ENCODE peak calls at places on chromosomes 13 and 19, in five cellular contexts. H is cerebellar nuclear complex; L is stimulated activated CD4-positive, alpha-beta T cell treated with anti-CD3 and anti-CD28 coated beads, Interleukin-4, amount 100 ng/mL, for 1 hour; Q is activated CD4-positive, alpha-beta T cell treated with anti-CD3 and anti-CD28 coated beads, Interleukin-2, amount 50 U/mL, for 1 hour; T is thoracic aorta. K is an unnamed sample.

GRCh38 chr13:79128158-79128557 is 277.9 kb downstream of the RBM26 start:
- DNase-seq in H (no peak), L (no peak), Q (no peak), T (no peak), K (no peak)

GRCh38 chr19:4064073-4064550 is 2.6 kb downstream of the ZBTB7A start:
- DNase-seq in H (no peak), L (no peak), Q (no peak), T (no peak), K (no peak)

GRCh38 chr13:101946411-101946810 is 455.4 kb downstream of the FGF14 start:
- DNase-seq in H (no peak), L (no peak), Q (no peak), T (no peak), K (no peak)

GRCh38 chr19:12722566-12723382 is 958 bp downstream of the TNPO2 start:
- DNase-seq in H (peak), L (peak), Q (peak), T (peak), K (peak)

GRCh38 chr13:75838366-75839017 is 202.4 kb downstream of the LMO7 start:
- DNase-seq in H (no peak), L (no peak), Q (no peak), T (no peak), K (no peak)

GRCh38 chr19:21694171-21694906 is 73.0 kb downstream of the ZNF100 start:
- DNase-seq in H (no peak), L (no peak), Q (no peak), T (no peak), K (no peak)

GRCh38 chr13:91158015-91158390 is 189.5 kb upstream of the MIR17HG start:
- DNase-seq in H (no peak), L (no peak), Q (no peak), T (no peak), K (no peak)

GRCh38 chr13:52085416-52085815 is 43.5 kb downstream of the NEK5 start:
- DNase-seq in H (no peak), L (no peak), Q (no peak), T (no peak), K (no peak)

GRCh38 chr13:91747164-91747563 is 348.7 kb downstream of the GPC5 start:
- DNase-seq in H (no peak), L (no peak), Q (no peak), T (no peak), K (no peak)

GRCh38 chr13:84446972-84447700 is 564.9 kb upstream of the SLITRK1 start:
- DNase-seq in H (no peak), L (no peak), Q (no peak), T (no peak), K (no peak)

GRCh38 chr19:1401138-1401888 is at the start of gene GAMT:
- DNase-seq in H (no peak), L (peak), Q (peak), T (no peak), K (no peak)

GRCh38 chr13:27006519-27007161 is 165.0 kb downstream of the USP12 start:
- DNase-seq in H (no peak), L (no peak), Q (no peak), T (no peak), K (peak)

GRCh38 chr13:38735655-38736440 is 49.0 kb downstream of the FREM2 start:
- DNase-seq in H (no peak), L (no peak), Q (no peak), T (no peak), K (no peak)

GRCh38 chr13:42534785-42535184 is 39.2 kb upstream of the TNFSF11 start:
- DNase-seq in H (no peak), L (no peak), Q (no peak), T (no peak), K (no peak)

GRCh38 chr19:1248454-1249297 is at the start of gene MIDN:
- DNase-seq in H (no peak), L (peak), Q (peak), T (no peak), K (peak)

GRCh38 chr13:98834254-98834960 is 81.9 kb upstream of the SLC15A1 start:
- DNase-seq in H (no peak), L (no peak), Q (no peak), T (no peak), K (no peak)

GRCh38 chr13:22357132-22357531 is 686.3 kb downstream of the FGF9 start:
- DNase-seq in H (no peak), L (no peak), Q (no peak), T (no peak), K (no peak)

GRCh38 chr13:44715287-44716224 is 139.4 kb upstream of the TSC22D1 start:
- DNase-seq in H (no peak), L (no peak), Q (no peak), T (no peak), K (no peak)

GRCh38 chr13:66405908-66406802 is 824.0 kb downstream of the PCDH9 start:
- DNase-seq in H (no peak), L (no peak), Q (no peak), T (no peak), K (no peak)

GRCh38 chr13:110062077-110062776 is 244.7 kb downstream of the COL4A1 start:
- DNase-seq in H (no peak), L (no peak), Q (no peak), T (no peak), K (no peak)

GRCh38 chr13:79837741-79838450 is 356.9 kb downstream of the NDFIP2 start:
- DNase-seq in H (no peak), L (no peak), Q (no peak), T (no peak), K (no peak)

GRCh38 chr13:23087884-23088283 is 92.9 kb upstream of the SGCG start:
- DNase-seq in H (no peak), L (no peak), Q (no peak), T (no peak), K (no peak)

GRCh38 chr19:52391135-52391534 is 6.5 kb upstream of the ZNF528 start:
- DNase-seq in H (no peak), L (no peak), Q (no peak), T (no peak), K (no peak)

GRCh38 chr19:41195675-41196497 is 2.9 kb downstream of the CYP2S1 start:
- DNase-seq in H (no peak), L (no peak), Q (no peak), T (no peak), K (no peak)

GRCh38 chr13:25137624-25137892 is 34.5 kb downstream of the AMER2 start:
- DNase-seq in H (no peak), L (no peak), Q (no peak), T (no peak), K (no peak)

GRCh38 chr19:35395762-35396199 is 24.9 kb downstream of the GPR42 start:
- DNase-seq in H (no peak), L (no peak), Q (no peak), T (no peak), K (no peak)

GRCh38 chr19:41808663-41809566 is 12.5 kb downstream of the CEACAM3 start:
- DNase-seq in H (no peak), L (no peak), Q (no peak), T (no peak), K (no peak)

GRCh38 chr19:14248578-14249011 is 42.6 kb upstream of the ADGRL1 start:
- DNase-seq in H (no peak), L (peak), Q (peak), T (no peak), K (peak)

GRCh38 chr13:67299072-67299635 is 69.0 kb upstream of the PCDH9 start:
- DNase-seq in H (no peak), L (no peak), Q (no peak), T (no peak), K (no peak)

GRCh38 chr19:22610121-22610520 is 24.0 kb upstream of the ZNF492 start:
- DNase-seq in H (no peak), L (no peak), Q (no peak), T (no peak), K (no peak)

GRCh38 chr19:55626350-55626749 is 2.0 kb upstream of the ZNF784 start:
- DNase-seq in H (no peak), L (no peak), Q (peak), T (no peak), K (no peak)

GRCh38 chr13:48532146-48532472 is 771 bp downstream of the RCBTB2 start:
- DNase-seq in H (no peak), L (no peak), Q (no peak), T (no peak), K (no peak)

GRCh38 chr19:6047256-6047655 is 63.0 kb downstream of the RFX2 start:
- DNase-seq in H (no peak), L (no peak), Q (no peak), T (no peak), K (no peak)